ENCODE peak calls at places on chromosomes 3 and 15, in four cellular contexts. Q, G, M and K are unnamed samples.

GRCh38 chr15:95911570-95912279 is 418.8 kb upstream of the NR2F2 start:
- DNase-seq in Q (no peak), G (no peak), M (no peak), K (no peak)

GRCh38 chr3:27080126-27080525 is 289.1 kb downstream of the NEK10 start:
- DNase-seq in Q (no peak), G (no peak), M (no peak), K (no peak)

GRCh38 chr3:175003590-175003989 is 144.5 kb downstream of the NAALADL2 start:
- DNase-seq in Q (no peak), G (no peak), M (no peak), K (no peak)

GRCh38 chr3:51271172-51271571 is 113.9 kb upstream of the MANF start:
- DNase-seq in Q (no peak), G (no peak), M (no peak), K (no peak)

GRCh38 chr15:39397883-39398282 is 183.0 kb upstream of the THBS1 start:
- DNase-seq in Q (no peak), G (no peak), M (no peak), K (no peak)

GRCh38 chr3:58824285-58824684 is 157.7 kb upstream of the FAM3D start:
- DNase-seq in Q (peak; percentile 77), G (peak; percentile 59), M (peak; percentile 18), K (peak; percentile 81)

GRCh38 chr15:90571063-90571541 is 41.4 kb downstream of the CRTC3 start:
- DNase-seq in Q (no peak), G (no peak), M (peak; percentile 26), K (peak; percentile 91)

GRCh38 chr3:45537960-45538640 is 56.5 kb upstream of the LIMD1 start:
- DNase-seq in Q (peak; percentile 52), G (no peak), M (no peak), K (no peak)

GRCh38 chr3:53694648-53695356 is 151.4 kb downstream of the CHDH start:
- DNase-seq in Q (no peak), G (no peak), M (no peak), K (no peak)

GRCh38 chr3:106281231-106281630 is 412.4 kb upstream of the CBLB start:
- DNase-seq in Q (peak; percentile 42), G (no peak), M (no peak), K (no peak)

GRCh38 chr3:169847896-169848295 is 21.8 kb downstream of the LRRC31 start:
- DNase-seq in Q (no peak), G (no peak), M (no peak), K (no peak)

GRCh38 chr3:53161820-53162671 is 1.0 kb downstream of the PRKCD start:
- DNase-seq in Q (no peak), G (peak; percentile 47), M (peak; percentile 71), K (peak; percentile 28)

GRCh38 chr3:188832961-188833615 is 338.7 kb upstream of the TPRG1 start:
- DNase-seq in Q (peak; percentile 33), G (no peak), M (no peak), K (no peak)

GRCh38 chr15:60782316-60782715 is 303.4 kb upstream of the ICE2 start:
- DNase-seq in Q (peak; percentile 12), G (no peak), M (no peak), K (no peak)

GRCh38 chr3:146037697-146038096 is 123.3 kb downstream of the PLOD2 start:
- DNase-seq in Q (peak; percentile 15), G (no peak), M (no peak), K (no peak)

GRCh38 chr3:83065861-83066260 is 1304.4 kb upstream of the GBE1 start:
- DNase-seq in Q (no peak), G (no peak), M (no peak), K (peak; percentile 53)

GRCh38 chr3:10822708-10823515 is 6.9 kb downstream of the SLC6A11 start:
- DNase-seq in Q (no peak), G (peak; percentile 5), M (no peak), K (no peak)

GRCh38 chr15:85690546-85691226 is 104.0 kb downstream of the KLHL25 start:
- DNase-seq in Q (no peak), G (no peak), M (peak; percentile 55), K (no peak)
- H3K4me1 ChIP-seq in Q (no peaks in the 10 kb centered on the region), G (no peaks in the 10 kb centered on the region), M (peaks cover 82% of the 10 kb centered on the region), K (no peaks in the 10 kb centered on the region)

DNA sequence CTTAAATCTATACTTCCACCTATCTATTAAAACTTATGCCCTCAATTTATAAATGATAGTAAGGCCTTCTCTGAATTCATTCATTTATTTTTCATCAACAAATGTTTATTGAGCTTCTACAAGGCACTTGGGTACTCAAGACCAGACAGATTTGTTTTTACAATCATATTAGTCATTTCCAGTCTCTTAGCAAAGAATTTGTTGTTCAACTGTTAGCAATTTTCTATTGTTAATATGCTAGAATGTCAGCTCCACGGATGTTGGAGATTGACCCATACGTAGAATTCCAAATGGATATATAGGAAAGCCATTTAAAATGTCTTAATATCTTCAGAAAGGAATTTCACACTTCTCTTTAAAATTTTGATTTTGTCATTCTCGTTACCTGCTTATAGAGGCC is 36.7 kb downstream of the ZBTB38 start:
- DNase-seq in Q (peak; percentile 48), G (no peak), M (no peak), K (peak; percentile 45)
- H3K4me1 ChIP-seq in Q (peaks cover 52% of the 10 kb centered on the region), G (peaks cover 2% of the 10 kb centered on the region), M (no peaks in the 10 kb centered on the region), K (peaks cover 43% of the 10 kb centered on the region)

DNA sequence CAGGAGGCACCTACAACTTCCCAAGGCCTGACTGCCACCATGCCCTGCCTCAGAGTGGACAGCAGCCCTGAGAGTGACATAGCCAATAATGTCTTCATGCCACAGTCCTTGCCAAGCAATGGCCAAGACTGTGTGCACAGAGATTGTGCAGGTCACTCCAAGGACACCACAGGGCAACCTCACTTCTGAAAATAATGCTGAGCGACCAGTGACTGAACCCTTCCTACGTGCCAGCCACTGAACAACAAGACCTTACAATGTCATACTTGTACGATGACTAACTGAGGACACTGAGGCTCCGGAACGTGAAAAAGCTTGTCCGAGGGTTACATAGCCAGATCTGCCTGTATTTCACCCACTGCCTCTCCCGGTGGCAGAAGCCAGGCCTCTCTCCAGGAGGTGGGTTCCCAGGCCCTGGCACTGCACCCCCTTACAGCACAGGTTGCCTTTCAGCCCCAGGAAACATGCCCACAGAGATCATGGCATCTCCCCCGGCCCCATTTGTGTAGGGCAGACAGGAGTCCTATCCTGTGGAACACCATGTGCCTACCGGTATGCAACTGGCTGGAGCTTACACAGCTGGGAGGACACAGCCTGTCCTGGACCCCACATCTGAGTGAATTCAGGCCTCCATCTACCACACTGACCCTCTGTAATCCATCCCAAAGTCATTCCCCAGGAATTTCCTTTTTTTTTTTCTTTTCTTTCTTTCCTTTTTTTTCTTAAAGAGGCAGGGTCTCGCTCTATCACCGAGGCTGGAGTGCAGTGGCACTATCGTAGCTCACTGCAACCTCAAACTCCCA is 72.3 kb downstream of the SLC12A8 start:
- DNase-seq in Q (peak; percentile 39), G (no peak), M (no peak), K (no peak)
- H3K4me1 ChIP-seq in Q (peaks cover 33% of the 10 kb centered on the region), G (peaks cover 11% of the 10 kb centered on the region), M (no peaks in the 10 kb centered on the region), K (peaks cover 6% of the 10 kb centered on the region)

GRCh38 chr3:15342945-15343344 is 10.6 kb upstream of the SH3BP5 start:
- DNase-seq in Q (no peak), G (no peak), M (no peak), K (no peak)
- H3K4me1 ChIP-seq in Q (no peaks in the 10 kb centered on the region), G (no peaks in the 10 kb centered on the region), M (peaks cover 62% of the 10 kb centered on the region), K (peaks cover 5% of the 10 kb centered on the region)

DNA sequence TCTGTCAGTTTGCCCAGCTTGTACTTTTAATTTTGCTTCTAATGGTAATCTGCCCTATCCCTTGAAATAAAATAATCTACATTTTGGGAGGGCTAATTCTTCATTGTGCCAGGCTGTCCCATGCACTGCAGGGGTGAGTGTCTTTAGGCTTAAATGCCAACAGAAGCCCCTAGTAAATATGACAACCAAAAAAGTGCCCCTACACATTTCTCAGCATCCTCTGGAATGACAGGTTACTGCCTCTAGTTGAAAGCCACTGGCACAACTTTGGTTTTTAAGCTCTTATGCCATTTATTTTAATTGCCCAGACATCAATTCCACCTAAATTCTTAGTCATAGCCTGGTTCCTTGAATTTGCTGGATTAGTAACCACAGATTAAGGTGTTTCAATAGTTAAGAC is 3.4 kb downstream of the EPM2AIP1 start:
- DNase-seq in Q (no peak), G (no peak), M (no peak), K (no peak)
- H3K4me1 ChIP-seq in Q (peaks cover 5% of the 10 kb centered on the region), G (no peaks in the 10 kb centered on the region), M (peaks cover 35% of the 10 kb centered on the region), K (peaks cover 33% of the 10 kb centered on the region)

GRCh38 chr15:70276401-70276800 is 178.7 kb upstream of the TLE3 start:
- DNase-seq in Q (no peak), G (no peak), M (no peak), K (no peak)

GRCh38 chr15:70274255-70274654 is 176.5 kb upstream of the TLE3 start:
- DNase-seq in Q (no peak), G (no peak), M (no peak), K (no peak)

GRCh38 chr15:70274908-70275307 is 177.2 kb upstream of the TLE3 start:
- DNase-seq in Q (no peak), G (no peak), M (no peak), K (no peak)

GRCh38 chr15:70273808-70274207 is 176.1 kb upstream of the TLE3 start:
- DNase-seq in Q (no peak), G (no peak), M (no peak), K (no peak)

DNA sequence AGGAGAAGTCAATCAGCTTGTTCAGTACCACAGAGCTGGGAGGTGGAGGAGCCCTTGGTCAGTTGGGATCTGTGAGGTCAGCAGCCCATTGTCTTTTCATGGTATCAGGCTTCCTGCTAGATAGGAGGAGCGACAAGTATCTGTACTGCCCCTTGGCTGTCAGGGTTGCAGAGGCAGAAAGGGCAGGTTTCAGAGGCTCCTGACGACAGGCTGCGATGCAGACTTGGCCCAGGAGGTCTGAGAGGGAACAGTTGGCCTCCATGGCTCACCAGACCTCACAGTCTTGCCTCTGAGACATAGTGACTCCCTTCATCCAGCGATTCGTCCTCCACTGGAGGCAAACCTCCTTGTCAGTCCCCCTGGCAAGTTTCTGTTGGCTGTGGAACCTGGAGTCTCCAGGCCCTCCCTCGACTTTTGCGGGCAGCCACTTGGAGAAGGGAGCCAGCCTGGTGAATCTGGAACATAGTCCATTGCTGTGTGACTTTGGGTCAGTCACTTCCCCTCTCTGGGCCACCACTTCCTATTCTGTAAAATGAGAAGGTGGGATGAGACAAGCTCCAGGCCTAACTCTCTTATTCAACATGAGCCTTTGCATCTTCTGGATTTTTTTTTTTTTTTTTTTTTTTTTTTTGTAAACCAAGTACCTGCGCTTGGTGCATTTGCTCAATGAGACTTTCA is 177.9 kb upstream of the TLE3 start:
- DNase-seq in Q (no peak), G (no peak), M (no peak), K (no peak)
- H3K4me1 ChIP-seq in Q (peaks cover 10% of the 10 kb centered on the region), G (no peaks in the 10 kb centered on the region), M (peaks cover 9% of the 10 kb centered on the region), K (peaks cover 15% of the 10 kb centered on the region)

GRCh38 chr15:93028111-93028631 is 60.8 kb downstream of the RGMA start:
- DNase-seq in Q (no peak), G (no peak), M (no peak), K (no peak)
- H3K4me1 ChIP-seq in Q (peaks cover 15% of the 10 kb centered on the region), G (no peaks in the 10 kb centered on the region), M (no peaks in the 10 kb centered on the region), K (no peaks in the 10 kb centered on the region)

GRCh38 chr3:190117995-190118394 is 2.7 kb downstream of the P3H2 start:
- DNase-seq in Q (no peak), G (no peak), M (no peak), K (no peak)
- H3K4me1 ChIP-seq in Q (no peaks in the 10 kb centered on the region), G (peaks cover 5% of the 10 kb centered on the region), M (no peaks in the 10 kb centered on the region), K (peaks cover 4% of the 10 kb centered on the region)

GRCh38 chr3:187734841-187735240 is 10.4 kb downstream of the BCL6 start:
- DNase-seq in Q (peak; percentile 49), G (no peak), M (no peak), K (no peak)

GRCh38 chr3:187735383-187735782 is 9.9 kb downstream of the BCL6 start:
- DNase-seq in Q (no peak), G (no peak), M (no peak), K (no peak)

GRCh38 chr3:187735837-187736236 is 9.4 kb downstream of the BCL6 start:
- DNase-seq in Q (peak; percentile 18), G (no peak), M (no peak), K (no peak)

GRCh38 chr3:187736418-187736871 is 8.8 kb downstream of the BCL6 start:
- DNase-seq in Q (peak; percentile 79), G (no peak), M (no peak), K (peak; percentile 45)

GRCh38 chr3:187733371-187733770 is 11.9 kb downstream of the BCL6 start:
- DNase-seq in Q (no peak), G (no peak), M (no peak), K (no peak)
- H3K4me1 ChIP-seq in Q (peaks cover 18% of the 10 kb centered on the region), G (peaks cover 10% of the 10 kb centered on the region), M (peaks cover 38% of the 10 kb centered on the region), K (peaks cover 18% of the 10 kb centered on the region)